ENCODE peak calls at places on chromosomes 16 and 17, in six cellular contexts. One of them, this sample, is unnamed.

GRCh38 chr17:66889480-66890230 is 54.7 kb downstream of the CACNG5 start:
- DNase-seq in psoas muscle: no peak
- DNase-seq in anterior cingulate cortex: no peak
- DNase-seq in GM13976: no peak
- DNase-seq in NCI-H510A treated with DMSO at 0.1 percent for 48 hours: no peak
- DNase-seq in stimulated activated naive CD4-positive, alpha-beta T cell: no peak
- DNase-seq in this sample: no peak

GRCh38 chr16:30368122-30368791 is 2.0 kb downstream of the TBC1D10B start:
- DNase-seq in NCI-H510A treated with DMSO at 0.1 percent for 48 hours: peak
- DNase-seq in GM13976: no peak
- DNase-seq in stimulated activated naive CD4-positive, alpha-beta T cell: no peak
- DNase-seq in anterior cingulate cortex: no peak
- DNase-seq in psoas muscle: no peak
- DNase-seq in this sample: no peak

GRCh38 chr17:53101706-53102105 is 721.0 kb upstream of the KIF2B start:
- DNase-seq in psoas muscle: no peak
- DNase-seq in GM13976: no peak
- DNase-seq in anterior cingulate cortex: no peak
- DNase-seq in stimulated activated naive CD4-positive, alpha-beta T cell: no peak
- DNase-seq in NCI-H510A treated with DMSO at 0.1 percent for 48 hours: peak
- DNase-seq in this sample: no peak

GRCh38 chr16:71594000-71594646 is 17.2 kb upstream of the TAT start:
- DNase-seq in stimulated activated naive CD4-positive, alpha-beta T cell: no peak
- DNase-seq in NCI-H510A treated with DMSO at 0.1 percent for 48 hours: no peak
- DNase-seq in psoas muscle: no peak
- DNase-seq in anterior cingulate cortex: no peak
- DNase-seq in GM13976: no peak
- DNase-seq in this sample: no peak

GRCh38 chr17:11986939-11987329 is 10.3 kb downstream of the ZNF18 start:
- DNase-seq in psoas muscle: no peak
- DNase-seq in stimulated activated naive CD4-positive, alpha-beta T cell: no peak
- DNase-seq in NCI-H510A treated with DMSO at 0.1 percent for 48 hours: peak
- DNase-seq in anterior cingulate cortex: no peak
- DNase-seq in GM13976: no peak
- DNase-seq in this sample: no peak

GRCh38 chr16:2719328-2720062 is 529 bp downstream of the PRSS27 start:
- DNase-seq in psoas muscle: no peak
- DNase-seq in stimulated activated naive CD4-positive, alpha-beta T cell: no peak
- DNase-seq in GM13976: no peak
- DNase-seq in anterior cingulate cortex: no peak
- DNase-seq in NCI-H510A treated with DMSO at 0.1 percent for 48 hours: no peak
- DNase-seq in this sample: no peak

GRCh38 chr16:12547608-12547922 is 256.1 kb downstream of the CPPED1 start:
- DNase-seq in stimulated activated naive CD4-positive, alpha-beta T cell: no peak
- DNase-seq in anterior cingulate cortex: no peak
- DNase-seq in psoas muscle: no peak
- DNase-seq in NCI-H510A treated with DMSO at 0.1 percent for 48 hours: no peak
- DNase-seq in GM13976: no peak
- DNase-seq in this sample: no peak

GRCh38 chr17:8574687-8575086 is 55.8 kb downstream of the MYH10 start:
- DNase-seq in NCI-H510A treated with DMSO at 0.1 percent for 48 hours: no peak
- DNase-seq in psoas muscle: no peak
- DNase-seq in stimulated activated naive CD4-positive, alpha-beta T cell: no peak
- DNase-seq in GM13976: no peak
- DNase-seq in anterior cingulate cortex: no peak
- DNase-seq in this sample: no peak

GRCh38 chr17:28268610-28269313 is 50.2 kb upstream of the TMEM97 start:
- DNase-seq in NCI-H510A treated with DMSO at 0.1 percent for 48 hours: no peak
- DNase-seq in anterior cingulate cortex: no peak
- DNase-seq in stimulated activated naive CD4-positive, alpha-beta T cell: no peak
- DNase-seq in GM13976: no peak
- DNase-seq in psoas muscle: no peak
- DNase-seq in this sample: no peak

GRCh38 chr16:56876048-56876447 is 11.0 kb downstream of the SLC12A3 start:
- DNase-seq in psoas muscle: no peak
- DNase-seq in stimulated activated naive CD4-positive, alpha-beta T cell: no peak
- DNase-seq in anterior cingulate cortex: no peak
- DNase-seq in NCI-H510A treated with DMSO at 0.1 percent for 48 hours: no peak
- DNase-seq in GM13976: no peak
- DNase-seq in this sample: no peak

GRCh38 chr16:55909876-55910275 is 34.7 kb upstream of the CES5A start:
- DNase-seq in NCI-H510A treated with DMSO at 0.1 percent for 48 hours: no peak
- DNase-seq in psoas muscle: no peak
- DNase-seq in stimulated activated naive CD4-positive, alpha-beta T cell: no peak
- DNase-seq in anterior cingulate cortex: no peak
- DNase-seq in GM13976: no peak
- DNase-seq in this sample: no peak

GRCh38 chr17:68961204-68961893 is 6.2 kb upstream of the ABCA8 start:
- DNase-seq in psoas muscle: peak
- DNase-seq in stimulated activated naive CD4-positive, alpha-beta T cell: no peak
- DNase-seq in anterior cingulate cortex: peak
- DNase-seq in GM13976: no peak
- DNase-seq in NCI-H510A treated with DMSO at 0.1 percent for 48 hours: no peak
- DNase-seq in this sample: no peak

GRCh38 chr16:90019543-90020259 is 445 bp upstream of the DBNDD1 start:
- DNase-seq in anterior cingulate cortex: peak
- DNase-seq in NCI-H510A treated with DMSO at 0.1 percent for 48 hours: no peak
- DNase-seq in psoas muscle: peak
- DNase-seq in stimulated activated naive CD4-positive, alpha-beta T cell: peak
- DNase-seq in GM13976: peak
- DNase-seq in this sample: peak

GRCh38 chr17:49224198-49224996 is 6.2 kb downstream of the PHOSPHO1 start:
- DNase-seq in psoas muscle: peak
- DNase-seq in NCI-H510A treated with DMSO at 0.1 percent for 48 hours: peak
- DNase-seq in GM13976: no peak
- DNase-seq in stimulated activated naive CD4-positive, alpha-beta T cell: peak
- DNase-seq in anterior cingulate cortex: no peak
- DNase-seq in this sample: peak

GRCh38 chr16:21156767-21157467 is 1.6 kb upstream of the LDAF1 start:
- DNase-seq in psoas muscle: no peak
- DNase-seq in GM13976: peak
- DNase-seq in NCI-H510A treated with DMSO at 0.1 percent for 48 hours: peak
- DNase-seq in stimulated activated naive CD4-positive, alpha-beta T cell: no peak
- DNase-seq in anterior cingulate cortex: peak
- DNase-seq in this sample: peak

GRCh38 chr17:79810138-79811027 is 13.5 kb upstream of the CBX8 start:
- DNase-seq in NCI-H510A treated with DMSO at 0.1 percent for 48 hours: peak
- DNase-seq in GM13976: peak
- DNase-seq in stimulated activated naive CD4-positive, alpha-beta T cell: peak
- DNase-seq in anterior cingulate cortex: peak
- DNase-seq in psoas muscle: peak
- DNase-seq in this sample: peak

GRCh38 chr16:2937170-2937569 is 25.4 kb downstream of the FLYWCH1 start:
- DNase-seq in NCI-H510A treated with DMSO at 0.1 percent for 48 hours: no peak
- DNase-seq in stimulated activated naive CD4-positive, alpha-beta T cell: no peak
- DNase-seq in psoas muscle: no peak
- DNase-seq in anterior cingulate cortex: no peak
- DNase-seq in GM13976: no peak
- DNase-seq in this sample: no peak

GRCh38 chr16:51193879-51194278 is 42.8 kb upstream of the SALL1 start:
- DNase-seq in anterior cingulate cortex: no peak
- DNase-seq in psoas muscle: no peak
- DNase-seq in GM13976: no peak
- DNase-seq in NCI-H510A treated with DMSO at 0.1 percent for 48 hours: no peak
- DNase-seq in stimulated activated naive CD4-positive, alpha-beta T cell: no peak
- DNase-seq in this sample: no peak

GRCh38 chr17:67980456-67980855 is 15.8 kb downstream of the C17orf58 start:
- DNase-seq in NCI-H510A treated with DMSO at 0.1 percent for 48 hours: no peak
- DNase-seq in GM13976: no peak
- DNase-seq in anterior cingulate cortex: peak
- DNase-seq in psoas muscle: no peak
- DNase-seq in stimulated activated naive CD4-positive, alpha-beta T cell: no peak
- DNase-seq in this sample: no peak

GRCh38 chr17:12386240-12386639 is 279.4 kb upstream of the MYOCD start:
- DNase-seq in anterior cingulate cortex: no peak
- DNase-seq in stimulated activated naive CD4-positive, alpha-beta T cell: no peak
- DNase-seq in GM13976: no peak
- DNase-seq in NCI-H510A treated with DMSO at 0.1 percent for 48 hours: no peak
- DNase-seq in psoas muscle: no peak
- DNase-seq in this sample: no peak

GRCh38 chr17:82299452-82299851 is 18.0 kb downstream of the CD7 start:
- DNase-seq in NCI-H510A treated with DMSO at 0.1 percent for 48 hours: no peak
- DNase-seq in psoas muscle: no peak
- DNase-seq in anterior cingulate cortex: no peak
- DNase-seq in stimulated activated naive CD4-positive, alpha-beta T cell: peak
- DNase-seq in GM13976: no peak
- DNase-seq in this sample: no peak

GRCh38 chr17:36722121-36722902 is 120.9 kb downstream of the MRM1 start:
- DNase-seq in stimulated activated naive CD4-positive, alpha-beta T cell: peak
- DNase-seq in NCI-H510A treated with DMSO at 0.1 percent for 48 hours: peak
- DNase-seq in anterior cingulate cortex: peak
- DNase-seq in GM13976: peak
- DNase-seq in psoas muscle: peak
- DNase-seq in this sample: peak